ENCODE peak calls at places on chromosomes 2 and 18, in six cellular contexts. E is aorta; C is CD8-positive, alpha-beta T cell; U is NCI-H510A; Q is activated naive CD4-positive, alpha-beta T cell treated with anti-CD3 and anti-CD28 coated beads, Interleukin-2, amount 10 ng/mL, durations not matched to agents 7 days and 5 days; H is epithelial cell of esophagus. D is an unnamed sample.

GRCh38 chr18:36711813-36712444 is 116.9 kb downstream of the TPGS2 start:
- DNase-seq in Q (no peak), U (no peak), E (no peak), C (no peak), H (peak; percentile 93), D (peak; percentile 57)

GRCh38 chr2:188512456-188512855 is 220.8 kb downstream of the GULP1 start:
- DNase-seq in E (no peak), U (peak; percentile 11), H (peak; percentile 57), C (no peak), Q (no peak), D (peak; percentile 43)

GRCh38 chr18:62739911-62740310 is 24.6 kb downstream of the PHLPP1 start:
- DNase-seq in H (no peak), Q (no peak), U (no peak), E (no peak), C (no peak), D (no peak)

GRCh38 chr2:47218066-47218581 is 63.0 kb upstream of the STPG4 start:
- DNase-seq in E (no peak), Q (no peak), U (no peak), H (peak; percentile 33), C (no peak), D (no peak)

GRCh38 chr2:241108271-241109209 is 6.5 kb upstream of the MTERF4 start:
- DNase-seq in C (no peak), Q (peak; percentile 57), E (no peak), H (no peak), U (no peak), D (no peak)

GRCh38 chr2:152820048-152820447 is 101.6 kb downstream of the ARL6IP6 start:
- DNase-seq in E (no peak), C (no peak), U (no peak), Q (no peak), H (no peak), D (no peak)

GRCh38 chr2:20643060-20643459 is 7.8 kb downstream of the HS1BP3 start:
- DNase-seq in C (no peak), Q (no peak), E (no peak), H (peak; percentile 74), U (no peak), D (no peak)

GRCh38 chr2:46241344-46241743 is 55.9 kb upstream of the EPAS1 start:
- DNase-seq in H (peak; percentile 83), U (peak; percentile 73), Q (no peak), E (no peak), C (no peak), D (no peak)

GRCh38 chr2:226995625-226996041 is 159.8 kb downstream of the RHBDD1 start:
- DNase-seq in E (peak; percentile 54), U (no peak), C (no peak), Q (no peak), H (peak; percentile 77), D (peak; percentile 76)

GRCh38 chr2:215028231-215028630 is 110.2 kb downstream of the ABCA12 start:
- DNase-seq in H (no peak), Q (no peak), U (no peak), E (no peak), C (no peak), D (peak; percentile 68)

GRCh38 chr2:19933351-19933981 is 31.7 kb upstream of the TTC32 start:
- DNase-seq in Q (no peak), U (no peak), H (peak; percentile 83), E (no peak), C (no peak), D (peak; percentile 60)

D was measured in GM03348.